ENCODE peak calls at places on chromosomes 12 and 14, in seven cellular contexts. R is ovary; E is HS-27A; D is MCF 10A; I is stimulated activated naive CD4-positive, alpha-beta T cell; V is epithelial cell of prostate; J is left lung. Y is an unnamed sample.

GRCh38 chr14:89207925-89208328 is 209.1 kb downstream of the FOXN3 start:
- DNase-seq in J (no peak), V (no peak), D (no peak), E (no peak), R (no peak), I (no peak), Y (no peak)

GRCh38 chr12:77228376-77228775 is 163.0 kb upstream of the E2F7 start:
- DNase-seq in V (no peak), J (no peak), R (no peak), I (no peak), D (no peak), E (no peak), Y (no peak)

GRCh38 chr14:30681752-30682355 is 59.7 kb downstream of the SCFD1 start:
- DNase-seq in I (no peak), E (no peak), V (no peak), D (peak; percentile 11), R (no peak), J (no peak), Y (no peak)

GRCh38 chr12:7369274-7369729 is 65.4 kb downstream of the ACSM4 start:
- DNase-seq in J (no peak), I (no peak), E (no peak), D (peak; percentile 59), V (no peak), R (no peak), Y (no peak)

GRCh38 chr12:1527789-1528188 is 66.6 kb downstream of the FBXL14 start:
- DNase-seq in J (no peak), I (no peak), E (peak; percentile 64), D (peak; percentile 54), V (peak; percentile 26), R (no peak), Y (no peak)

GRCh38 chr14:51691176-51691575 is 39.5 kb downstream of the FRMD6 start:
- DNase-seq in E (no peak), R (no peak), V (no peak), D (no peak), I (no peak), J (no peak), Y (no peak)

GRCh38 chr14:53055003-53055402 is 98.1 kb downstream of the DDHD1 start:
- DNase-seq in R (no peak), J (no peak), D (peak; percentile 65), I (no peak), V (no peak), E (no peak), Y (peak; percentile 79)

GRCh38 chr12:998020-998874 is 7.2 kb downstream of the ERC1 start:
- DNase-seq in V (no peak), R (no peak), J (no peak), D (no peak), E (no peak), I (no peak), Y (peak; percentile 73)

GRCh38 chr12:118330421-118331018 is 42.2 kb downstream of the TAOK3 start:
- DNase-seq in R (no peak), I (no peak), D (no peak), V (no peak), E (no peak), J (no peak), Y (no peak)